ENCODE peak calls at places on chromosomes 4 and X, in seven cellular contexts. V is fibroblast of lung, A is right atrium auricular region, F is BJ, I is astrocyte of the spinal cord, H is lower lobe of right lung, E is psoas muscle. K is an unnamed sample.

GRCh38 chrX:151176351-151176750 is at the start of gene GPR50:
- DNase-seq in V (no peak), A (no peak), F (no peak), I (no peak), H (no peak), E (no peak), K (no peak)

GRCh38 chr4:78765607-78766006 is 10.5 kb upstream of the BMP2K start:
- DNase-seq in V (no peak), A (no peak), F (no peak), I (no peak), H (no peak), E (no peak), K (no peak)

GRCh38 chrX:18995216-18995615 is 11.3 kb upstream of the PHKA2 start:
- DNase-seq in V (peak; percentile 33), A (no peak), F (no peak), I (peak; percentile 52), H (no peak), E (no peak), K (no peak)

GRCh38 chr4:188680004-188680666 is 540.9 kb downstream of the TRIML1 start:
- DNase-seq in V (no peak), A (no peak), F (no peak), I (no peak), H (no peak), E (no peak), K (no peak)

GRCh38 chr4:101028886-101029285 is 318.4 kb downstream of the PPP3CA start:
- DNase-seq in V (no peak), A (no peak), F (no peak), I (no peak), H (no peak), E (no peak), K (no peak)

GRCh38 chrX:24506082-24506481 is 41.0 kb downstream of the PDK3 start:
- DNase-seq in V (no peak), A (no peak), F (no peak), I (no peak), H (no peak), E (no peak), K (no peak)

GRCh38 chr4:48041535-48042137 is 25.1 kb downstream of the NIPAL1 start:
- DNase-seq in V (no peak), A (no peak), F (no peak), I (no peak), H (no peak), E (no peak), K (no peak)

GRCh38 chr4:158760866-158761265 is 8.0 kb upstream of the FNIP2 start:
- DNase-seq in V (no peak), A (no peak), F (no peak), I (no peak), H (no peak), E (no peak), K (no peak)

GRCh38 chrX:136689441-136689840 is 41.5 kb downstream of the CD40LG start:
- DNase-seq in V (no peak), A (no peak), F (no peak), I (peak; percentile 31), H (no peak), E (no peak), K (peak; percentile 16)

GRCh38 chr4:108556166-108556565 is 64.2 kb upstream of the RPL34 start:
- DNase-seq in V (no peak), A (no peak), F (no peak), I (no peak), H (no peak), E (no peak), K (no peak)

GRCh38 chr4:152156448-152156847 is 379.4 kb downstream of the FBXW7 start:
- DNase-seq in V (no peak), A (no peak), F (no peak), I (no peak), H (no peak), E (no peak), K (no peak)

GRCh38 chr4:186719925-186720694 is 3.5 kb downstream of the FAT1 start:
- DNase-seq in V (peak; percentile 69), A (no peak), F (no peak), I (peak; percentile 53), H (no peak), E (no peak), K (peak; percentile 15)

GRCh38 chr4:81472249-81473085 is 760 bp upstream of the RASGEF1B start:
- DNase-seq in V (peak; percentile 55), A (no peak), F (no peak), I (peak; percentile 44), H (peak; percentile 54), E (no peak), K (no peak)

GRCh38 chrX:71282514-71283408 is 674 bp upstream of the NONO start:
- DNase-seq in V (no peak), A (no peak), F (peak; percentile 9), I (no peak), H (no peak), E (no peak), K (peak; percentile 1)

GRCh38 chr4:6241062-6241845 is 28.4 kb upstream of the WFS1 start:
- DNase-seq in V (no peak), A (no peak), F (no peak), I (no peak), H (peak; percentile 28), E (no peak), K (no peak)

GRCh38 chr4:106569151-106570029 is 200.8 kb upstream of the GIMD1 start:
- DNase-seq in V (no peak), A (no peak), F (no peak), I (no peak), H (no peak), E (no peak), K (no peak)

GRCh38 chr4:42282081-42282901 is 115.0 kb upstream of the SHISA3 start:
- DNase-seq in V (peak; percentile 85), A (peak; percentile 69), F (no peak), I (peak; percentile 77), H (no peak), E (no peak), K (peak; percentile 67)

GRCh38 chrX:155767101-155767878 is 113.9 kb upstream of the VAMP7 start:
- DNase-seq in V (peak; percentile 83), A (no peak), F (peak; percentile 41), I (peak; percentile 80), H (peak; percentile 44), E (peak; percentile 21), K (peak; percentile 42)

GRCh38 chrX:1170243-1170642 is 42.2 kb downstream of the CRLF2 start:
- DNase-seq in V (no peak), A (no peak), F (no peak), I (no peak), H (no peak), E (no peak), K (no peak)

GRCh38 chr4:132651193-132651592 is 497.9 kb upstream of the PCDH10 start:
- DNase-seq in V (no peak), A (no peak), F (no peak), I (no peak), H (no peak), E (no peak), K (no peak)

GRCh38 chr4:181959121-181959520 is 284.1 kb upstream of the TENM3 start:
- DNase-seq in V (peak; percentile 57), A (no peak), F (no peak), I (peak; percentile 83), H (no peak), E (no peak), K (peak; percentile 46)

GRCh38 chr4:184805462-184806245 is 20.1 kb downstream of the ACSL1 start:
- DNase-seq in V (peak; percentile 39), A (peak; percentile 87), F (no peak), I (no peak), H (peak; percentile 89), E (peak; percentile 88), K (no peak)
- H3K4me3 ChIP-seq in V (no peak overlapping the region), A (peak overlapping the region; percentile 30), F (no peak overlapping the region), I (no peak overlapping the region), H (peak overlapping the region; percentile 44), E (peak overlapping the region; percentile 71), K (no peak overlapping the region)

DNA sequence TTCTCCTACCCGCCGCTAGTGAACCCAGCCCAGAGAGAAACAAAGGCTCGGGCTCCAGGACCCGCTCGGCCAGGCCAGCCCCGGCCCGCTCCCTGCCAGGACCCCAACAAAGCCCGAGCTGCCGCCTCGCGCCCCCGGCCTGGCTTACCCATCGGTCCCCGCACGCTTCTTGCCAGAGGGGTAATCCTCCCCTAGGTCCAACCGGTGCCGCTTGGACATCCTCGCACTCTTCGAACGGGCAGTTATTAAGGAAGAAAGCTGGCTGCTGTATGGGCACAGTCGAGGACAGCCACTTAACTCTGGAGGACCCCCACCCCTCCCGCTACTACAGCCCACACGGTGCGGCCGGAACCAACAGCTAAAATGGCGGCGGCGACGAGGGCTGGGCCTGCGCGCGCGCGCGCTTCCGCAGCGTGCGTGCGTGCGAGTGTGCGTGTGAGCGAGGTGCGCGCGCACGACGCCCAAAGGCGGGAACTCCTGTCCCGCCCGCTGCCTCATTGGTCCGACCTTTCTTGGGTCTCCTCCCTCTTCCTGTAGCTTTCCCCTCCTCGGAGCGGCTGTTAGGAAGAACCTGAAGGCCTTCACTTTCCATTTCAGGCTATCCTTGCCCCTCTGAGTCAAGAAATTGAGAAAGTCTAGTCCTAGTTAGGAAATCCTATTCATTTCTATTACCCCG is at the start of gene DHX15:
- DNase-seq in V (peak; percentile 98), A (peak; percentile 98), F (peak; percentile 75), I (peak; percentile 97), H (peak; percentile 98), E (peak; percentile 95), K (peak; percentile 92)
- TF ChIP-seq CTCF in V (no peak), A (no peak), F (peak; percentile 4), I (no peak), H (no peak), E (no peak), K (no peak)

DNA sequence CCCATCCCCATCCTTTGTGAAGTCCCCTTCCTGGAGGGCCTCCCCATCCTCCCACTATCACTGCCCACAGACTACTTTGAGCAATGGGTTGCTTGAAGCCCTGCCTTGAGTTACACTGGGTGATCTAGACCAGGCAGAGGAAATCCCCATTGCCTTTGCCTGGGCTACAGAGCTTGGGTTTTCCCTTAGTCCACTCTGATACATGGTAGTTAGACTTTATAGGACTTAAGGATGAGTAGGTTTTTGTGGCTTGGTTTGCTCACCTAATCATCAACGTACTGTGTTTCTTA is 56.6 kb downstream of the TMEM131L start:
- DNase-seq in V (no peak), A (no peak), F (no peak), I (no peak), H (no peak), E (no peak), K (no peak)
- H3K4me3 ChIP-seq in V (no peak overlapping the region), A (no peak overlapping the region), F (no peak overlapping the region), I (no peak overlapping the region), H (no peak overlapping the region), E (no peak overlapping the region), K (no peak overlapping the region)

GRCh38 chr4:86376850-86377249 is 17.0 kb upstream of the MAPK10 start:
- DNase-seq in V (no peak), A (no peak), F (no peak), I (no peak), H (no peak), E (no peak), K (no peak)
- TF ChIP-seq CTCF in V (no peak), A (no peak), F (no peak), I (no peak), H (no peak), E (no peak), K (no peak)

GRCh38 chr4:3408793-3409330 is 32.9 kb upstream of the HGFAC start:
- DNase-seq in V (no peak), A (no peak), F (no peak), I (no peak), H (no peak), E (no peak), K (no peak)
- H3K4me3 ChIP-seq in V (no peak overlapping the region), A (no peak overlapping the region), F (no peak overlapping the region), I (no peak overlapping the region), H (no peak overlapping the region), E (no peak overlapping the region), K (no peak overlapping the region)

GRCh38 chrX:15465896-15466651 is 27.1 kb downstream of the PIR start:
- DNase-seq in V (peak; percentile 56), A (no peak), F (no peak), I (no peak), H (no peak), E (no peak), K (no peak)
- TF ChIP-seq CTCF in V (no peak), A (no peak), F (peak; percentile 19), I (no peak), H (no peak), E (no peak), K (no peak)

K was measured in astrocyte of the cerebellum.